ENCODE peak calls at places on chromosomes 12 and 14, in four cellular contexts. D is HepG2, R is GM12878, K is K562. J is an unnamed sample.

GRCh38 chr12:2960432-2960956 is 1.3 kb downstream of the TEAD4 start:
- DNase-seq in D (peak), R (no peak), K (no peak), J (no peak)

GRCh38 chr12:108711486-108712163 is 19.7 kb downstream of the CORO1C start:
- DNase-seq in D (no peak), R (no peak), K (no peak), J (no peak)

GRCh38 chr14:76761198-76761848 is at the start of gene VASH1:
- DNase-seq in D (no peak), R (no peak), K (peak), J (peak)

GRCh38 chr12:94618995-94619695 is 31.2 kb downstream of the TMCC3 start:
- DNase-seq in D (no peak), R (no peak), K (no peak), J (no peak)

GRCh38 chr14:104724981-104725771 is 1.1 kb downstream of the ADSS1 start:
- DNase-seq in D (peak), R (no peak), K (no peak), J (peak)

GRCh38 chr12:109744026-109744425 is 30.4 kb downstream of the FAM222A start:
- DNase-seq in D (no peak), R (no peak), K (no peak), J (peak)

GRCh38 chr14:53470351-53471043 is 317.4 kb upstream of the DDHD1 start:
- DNase-seq in D (peak), R (no peak), K (no peak), J (no peak)

GRCh38 chr14:99758121-99758871 is 34.9 kb upstream of the EML1 start:
- DNase-seq in D (no peak), R (no peak), K (no peak), J (peak)

GRCh38 chr14:100375273-100375962 is 52.3 kb downstream of the SLC25A47 start:
- DNase-seq in D (peak), R (peak), K (peak), J (peak)

GRCh38 chr12:12705833-12706520 is 10.0 kb upstream of the GPR19 start:
- DNase-seq in D (no peak), R (no peak), K (no peak), J (no peak)

GRCh38 chr12:63752283-63752682 is 27.4 kb upstream of the RXYLT1 start:
- DNase-seq in D (no peak), R (no peak), K (no peak), J (no peak)

GRCh38 chr14:31508140-31508539 is 20.3 kb upstream of the GPR33 start:
- DNase-seq in D (no peak), R (no peak), K (no peak), J (no peak)

GRCh38 chr12:47412837-47413236 is 293.0 kb downstream of the RPAP3 start:
- DNase-seq in D (no peak), R (no peak), K (no peak), J (no peak)

GRCh38 chr12:47413806-47414205 is 292.0 kb downstream of the RPAP3 start:
- DNase-seq in D (no peak), R (no peak), K (no peak), J (no peak)

GRCh38 chr12:47415054-47415453 is 290.8 kb downstream of the RPAP3 start:
- DNase-seq in D (no peak), R (no peak), K (no peak), J (no peak)

GRCh38 chr12:47411961-47412360 is 293.9 kb downstream of the RPAP3 start:
- DNase-seq in D (no peak), R (no peak), K (no peak), J (no peak)

DNA sequence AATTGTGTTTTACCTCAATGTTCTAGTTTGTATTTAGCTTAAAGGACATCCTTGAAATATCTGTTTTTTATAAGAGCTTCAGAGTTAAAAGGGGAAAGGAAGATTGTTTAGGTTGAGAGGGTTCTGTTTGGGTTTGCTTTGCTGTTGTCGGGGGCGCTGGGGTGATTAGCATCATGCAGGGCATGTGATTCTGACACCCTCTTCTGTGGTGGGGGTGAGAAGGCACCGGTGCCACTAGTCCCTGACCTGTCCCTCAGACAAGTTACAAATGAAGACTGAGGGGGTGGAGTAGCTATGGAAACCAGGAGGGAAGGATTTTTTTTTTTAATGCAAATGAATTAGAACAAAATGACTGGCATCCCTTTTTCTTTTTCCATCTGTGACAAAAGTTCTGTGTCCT is 291.3 kb downstream of the RPAP3 start:
- DNase-seq in D (no peak), R (no peak), K (no peak), J (no peak)
- TF ChIP-seq NR2C2 in D (no peak), R (no peak), K (no peak), J (no peak)

DNA sequence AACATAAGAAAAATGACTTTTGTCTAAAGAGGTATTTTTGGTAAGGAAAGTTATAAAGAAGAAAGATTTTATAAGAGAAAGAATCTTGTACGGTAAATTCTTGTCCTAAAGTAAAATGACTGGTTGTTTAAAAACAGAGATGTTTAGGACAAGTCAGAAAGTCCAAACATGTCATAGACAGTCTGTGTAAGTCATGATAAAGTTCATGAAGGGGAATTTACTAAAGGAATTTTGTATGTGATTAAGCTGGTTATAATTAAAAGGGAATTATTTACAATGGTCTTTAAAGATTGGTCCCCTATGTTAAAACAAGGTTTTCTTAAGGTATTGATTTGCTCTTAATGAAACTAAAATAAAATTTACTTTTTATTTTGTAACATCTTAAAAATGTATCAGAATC is 269.4 kb upstream of the CCDC196 start:
- DNase-seq in D (no peak), R (no peak), K (no peak), J (no peak)
- TF ChIP-seq MAX in D (no peak), R (no peak), K (no peak), J (no peak)

DNA sequence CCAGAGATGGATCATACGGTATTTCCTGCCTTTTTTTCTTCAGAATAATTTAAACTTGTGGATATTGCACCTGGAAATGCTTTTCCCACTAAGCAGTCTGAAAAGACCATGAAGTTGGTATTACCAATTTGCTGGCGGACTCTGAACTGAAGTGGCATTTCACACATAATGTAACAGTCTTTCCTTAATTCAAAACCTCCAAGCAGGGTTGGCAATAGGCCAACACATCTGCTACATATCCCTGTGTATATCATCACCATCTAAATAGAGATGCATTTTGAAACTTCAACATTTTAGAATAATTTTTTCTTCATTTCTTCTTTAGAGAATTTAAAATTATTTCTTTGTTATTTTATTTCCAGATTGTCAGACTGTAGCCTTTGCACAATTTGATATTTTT is 100.5 kb downstream of the TSPAN8 start:
- DNase-seq in D (no peak), R (no peak), K (no peak), J (no peak)
- TF ChIP-seq NR2C2 in D (no peak), R (no peak), K (no peak), J (no peak)

DNA sequence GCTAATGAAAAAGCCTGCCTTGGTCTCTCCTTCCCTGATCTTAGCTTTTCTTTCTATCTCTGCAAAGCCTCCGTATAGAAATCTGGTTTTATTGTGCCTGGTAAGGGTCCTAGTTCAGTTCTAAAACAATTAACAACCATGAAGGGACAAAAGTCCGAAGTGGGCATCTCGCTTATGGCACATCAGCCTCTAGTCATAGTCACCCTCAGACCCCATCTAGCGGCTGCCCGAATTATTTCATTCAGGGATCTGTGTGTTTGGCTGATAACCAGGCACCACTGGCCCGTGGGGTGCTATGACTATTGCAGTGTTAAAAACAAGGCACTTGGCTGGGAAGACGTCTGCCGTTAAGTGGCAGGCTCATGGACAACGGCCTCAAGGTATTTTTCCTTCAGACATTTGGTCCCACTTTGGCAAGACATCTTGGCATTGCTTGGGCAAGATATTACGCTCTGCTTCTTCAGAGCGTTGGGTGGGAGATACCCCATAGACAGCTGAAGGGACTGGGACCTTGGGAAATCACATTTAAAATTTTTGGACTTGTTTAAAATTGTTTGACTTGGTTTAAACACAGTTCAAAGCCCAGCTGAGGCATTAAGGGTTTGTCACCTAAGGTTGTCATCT is 87.1 kb downstream of the SINHCAF start:
- DNase-seq in D (peak), R (peak), K (peak), J (peak)
- TF ChIP-seq MAX in D (no peak), R (no peak), K (no peak), J (no peak)

GRCh38 chr12:124213606-124214347 is 81.1 kb upstream of the RFLNA start:
- DNase-seq in D (no peak), R (no peak), K (no peak), J (no peak)
- TF ChIP-seq NR2C2 in D (no peak), R (no peak), K (no peak), J (no peak)

GRCh38 chr12:15706010-15706676 is 83.0 kb downstream of the EPS8 start:
- DNase-seq in D (no peak), R (no peak), K (no peak), J (peak)
- TF ChIP-seq MAX in D (no peak), R (no peak), K (no peak), J (no peak)

GRCh38 chr14:29925736-29926135 is 1.9 kb downstream of the PRKD1 start:
- DNase-seq in D (no peak), R (no peak), K (no peak), J (no peak)

GRCh38 chr14:29928342-29928640 is 644 bp upstream of the PRKD1 start:
- DNase-seq in D (no peak), R (no peak), K (no peak), J (peak)

GRCh38 chr14:29927596-29928341 is at the start of gene PRKD1:
- DNase-seq in D (peak), R (no peak), K (peak), J (peak)

GRCh38 chr14:29926228-29926627 is 1.4 kb downstream of the PRKD1 start:
- DNase-seq in D (no peak), R (no peak), K (no peak), J (no peak)

DNA sequence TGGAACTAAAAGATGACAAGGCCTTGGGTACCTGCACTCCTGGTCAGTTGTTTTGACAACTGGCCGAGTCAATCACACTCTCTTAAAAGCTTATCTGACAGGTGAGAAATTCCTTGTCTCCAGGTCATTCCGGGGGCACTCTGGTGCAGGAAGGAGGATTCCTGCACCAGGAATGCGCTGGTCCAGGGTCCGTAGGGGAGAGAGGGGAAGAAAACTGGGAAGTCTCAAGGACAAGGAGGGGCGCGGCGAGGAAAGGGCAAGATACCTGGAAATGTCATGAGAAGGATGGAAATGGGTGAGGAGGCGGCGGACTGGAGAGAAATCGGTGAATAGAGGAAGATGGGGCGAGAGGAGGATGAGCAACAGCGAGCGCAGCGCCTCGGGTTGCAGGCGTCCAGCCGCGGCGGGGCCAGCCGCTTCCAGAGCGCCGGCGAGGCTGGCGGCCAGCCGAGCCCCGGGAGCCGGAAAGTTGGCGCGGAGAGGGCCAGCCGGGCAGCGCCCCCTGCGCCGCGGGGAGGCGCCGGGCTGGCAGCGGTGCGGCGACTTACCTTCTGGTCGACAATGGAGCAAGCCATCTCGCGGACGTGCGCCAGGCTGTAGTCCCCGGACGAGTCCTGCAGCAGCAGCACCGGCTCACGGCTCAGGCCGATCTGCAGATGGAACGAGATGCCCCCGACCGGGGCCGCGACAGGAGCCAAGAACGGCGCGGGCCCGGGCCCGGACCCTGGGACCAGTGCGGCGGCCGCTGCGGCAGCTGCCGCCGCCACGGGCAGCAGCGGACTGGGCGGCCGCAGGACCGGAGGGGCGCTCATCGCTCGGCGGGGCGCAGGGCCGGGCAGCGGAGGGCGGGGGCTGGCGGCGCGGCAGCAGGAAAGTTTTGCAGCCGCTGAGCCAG is 699 bp downstream of the PRKD1 start:
- DNase-seq in D (peak), R (no peak), K (peak), J (peak)
- TF ChIP-seq NR2C2 in D (no peak), R (no peak), K (no peak), J (no peak)

DNA sequence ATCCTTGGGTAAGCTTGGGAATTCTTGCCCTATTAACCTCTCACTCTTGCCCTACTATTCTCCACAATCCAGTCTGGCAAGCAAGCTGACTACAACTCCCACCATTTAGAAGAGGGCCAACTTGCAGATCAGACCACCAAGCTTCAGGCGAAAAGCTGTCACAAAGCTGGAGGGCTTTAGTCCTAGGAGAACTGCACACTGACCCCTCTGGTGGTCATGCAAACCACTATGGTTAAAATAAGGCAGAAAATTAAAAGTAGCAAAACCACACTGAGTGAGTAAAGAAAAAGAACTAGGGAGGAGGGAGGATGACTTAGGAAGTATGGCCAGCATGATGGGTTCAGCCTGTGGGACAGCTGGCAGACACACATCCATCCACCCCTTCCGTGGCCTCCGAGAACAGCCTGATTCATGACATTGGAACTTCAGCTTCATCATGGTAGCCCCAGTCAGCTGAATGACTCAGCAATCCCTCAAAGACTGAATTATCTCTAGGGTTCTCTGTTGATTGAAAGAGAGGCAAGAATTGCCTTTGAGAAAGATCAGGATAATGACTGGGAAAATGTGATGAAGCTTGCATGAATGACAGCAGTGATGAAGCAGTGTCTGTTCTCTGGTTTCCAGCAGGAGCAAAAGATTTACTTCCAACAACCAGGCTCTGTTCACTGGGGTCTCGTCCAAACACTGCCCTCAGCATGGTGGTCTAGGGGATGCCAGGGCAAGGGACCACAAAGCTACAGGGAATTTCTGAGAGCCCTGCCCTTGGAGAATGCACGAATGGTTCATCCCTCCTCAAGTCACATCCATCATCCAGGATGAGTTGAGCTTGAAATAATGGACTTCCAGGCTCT is 24.4 kb downstream of the PITPNM2 start:
- DNase-seq in D (peak), R (no peak), K (peak), J (no peak)
- TF ChIP-seq MAX in D (no peak), R (no peak), K (no peak), J (no peak)

GRCh38 chr12:84376320-84376719 is 536.3 kb downstream of the SLC6A15 start:
- DNase-seq in D (no peak), R (no peak), K (no peak), J (no peak)

GRCh38 chr12:84375472-84375871 is 537.1 kb downstream of the SLC6A15 start:
- DNase-seq in D (no peak), R (no peak), K (no peak), J (no peak)
- TF ChIP-seq NR2C2 in D (no peak), R (no peak), K (no peak), J (no peak)